ENCODE peak calls at places on chromosomes 11 and 22, in six cellular contexts. P is HS-5, V is left ventricle myocardium inferior, D is anterior cingulate cortex, B is fibroblast of villous mesenchyme, N is NB4. T is an unnamed sample.

GRCh38 chr11:2325719-2326118 is 23.9 kb downstream of the TSPAN32 start:
- DNase-seq in N (no peak), P (no peak), V (peak), D (no peak), B (peak), T (no peak)

GRCh38 chr11:86891020-86891419 is 64.2 kb downstream of the FZD4 start:
- DNase-seq in B (no peak), P (no peak), V (no peak), D (no peak), N (no peak), T (no peak)

GRCh38 chr11:33912405-33913361 is 20.8 kb upstream of the LMO2 start:
- DNase-seq in D (no peak), V (no peak), N (peak), P (peak), B (peak), T (peak)

GRCh38 chr11:61766353-61766841 is 14.0 kb downstream of the MYRF start:
- DNase-seq in P (no peak), V (no peak), B (peak), D (no peak), N (no peak), T (no peak)

GRCh38 chr11:103648670-103649400 is 387.6 kb upstream of the DDI1 start:
- DNase-seq in V (no peak), D (no peak), N (no peak), B (peak), P (no peak), T (peak)

GRCh38 chr11:56705784-56706396 is 7.0 kb downstream of the OR9G1 start:
- DNase-seq in V (no peak), N (peak), B (no peak), P (no peak), D (no peak), T (no peak)

GRCh38 chr11:41461057-41461681 is 1.7 kb upstream of the LRRC4C start:
- DNase-seq in D (no peak), B (peak), N (peak), P (no peak), V (no peak), T (peak)

GRCh38 chr22:41524809-41525449 is 19.3 kb downstream of the POLR3H start:
- DNase-seq in B (peak), D (no peak), P (no peak), V (no peak), N (peak), T (no peak)

GRCh38 chr11:112997829-112998228 is 36.6 kb downstream of the NCAM1 start:
- DNase-seq in D (no peak), V (no peak), N (no peak), B (no peak), P (no peak), T (no peak)

GRCh38 chr22:42928969-42929837 is 72.1 kb upstream of the ARFGAP3 start:
- DNase-seq in N (peak), D (no peak), P (no peak), B (peak), V (no peak), T (no peak)

GRCh38 chr11:13465909-13466371 is 2.9 kb upstream of the BTBD10 start:
- DNase-seq in D (no peak), N (peak), P (no peak), B (peak), V (no peak), T (peak)

GRCh38 chr22:19440411-19441195 is 6.9 kb downstream of the C22orf39 start:
- DNase-seq in P (no peak), D (no peak), V (no peak), B (no peak), N (no peak), T (no peak)

GRCh38 chr11:78313181-78313788 is 104.3 kb downstream of the GAB2 start:
- DNase-seq in P (peak), V (no peak), N (no peak), D (no peak), B (peak), T (no peak)

GRCh38 chr11:8229299-8230177 is 34.1 kb downstream of the LMO1 start:
- DNase-seq in V (peak), B (no peak), N (no peak), D (no peak), P (no peak), T (no peak)

GRCh38 chr11:62004473-62004872 is 37.0 kb upstream of the FTH1 start:
- DNase-seq in B (peak), P (peak), N (peak), V (no peak), D (no peak), T (no peak)

GRCh38 chr11:43952401-43953342 is 10.2 kb downstream of the C11orf96 start:
- DNase-seq in D (no peak), V (no peak), N (no peak), P (no peak), B (no peak), T (no peak)

GRCh38 chr11:44256673-44257291 is 53.2 kb downstream of the ALX4 start:
- DNase-seq in N (no peak), D (no peak), B (no peak), P (no peak), V (peak), T (no peak)

GRCh38 chr11:34668583-34669053 is 47.7 kb downstream of the EHF start:
- DNase-seq in D (no peak), N (no peak), B (no peak), V (no peak), P (no peak), T (no peak)

GRCh38 chr11:62688481-62688880 is 849 bp downstream of the LRRN4CL start:
- DNase-seq in V (no peak), N (peak), B (peak), P (no peak), D (no peak), T (no peak)

GRCh38 chr11:61120865-61121831 is 18.9 kb downstream of the CD5 start:
- DNase-seq in D (no peak), V (peak), B (no peak), P (no peak), N (no peak), T (no peak)

GRCh38 chr11:133163463-133164419 is 368.6 kb downstream of the OPCML start:
- DNase-seq in B (peak), N (peak), P (no peak), D (no peak), V (no peak), T (peak)

GRCh38 chr11:36361901-36362391 is 65.9 kb downstream of the PRR5L start:
- DNase-seq in V (no peak), N (no peak), B (peak), P (peak), D (no peak), T (no peak)

GRCh38 chr11:47980907-47981621 is 705 bp downstream of the PTPRJ start:
- DNase-seq in D (no peak), B (peak), N (peak), P (no peak), V (peak), T (no peak)

GRCh38 chr22:37182101-37182948 is 5.7 kb downstream of the C1QTNF6 start:
- DNase-seq in D (no peak), B (no peak), P (no peak), N (no peak), V (peak), T (no peak)

GRCh38 chr11:72962084-72962483 is 147.9 kb downstream of the ATG16L2 start:
- DNase-seq in P (no peak), V (no peak), N (peak), B (peak), D (no peak), T (no peak)